ENCODE peak calls at places on chromosome 2, in five cellular contexts. One of them, this sample, is unnamed. For H3K9me3, the result is how much of the 10 kb centered on the place peaks cover.

GRCh38 chr2:205704101-205704741 is 21.9 kb downstream of the NRP2 start:
- DNase-seq in effector memory CD4-positive, alpha-beta T cell: no peak
- DNase-seq in left ventricle myocardium inferior: no peak
- DNase-seq in upper lobe of right lung: no peak
- DNase-seq in hepatocyte: no peak
- DNase-seq in this sample: no peak

GRCh38 chr2:119350311-119350998 is 16.2 kb downstream of the C2orf76 start:
- DNase-seq in effector memory CD4-positive, alpha-beta T cell: no peak
- DNase-seq in left ventricle myocardium inferior: no peak
- DNase-seq in upper lobe of right lung: no peak
- DNase-seq in hepatocyte: no peak
- DNase-seq in this sample: no peak

GRCh38 chr2:219327719-219328118 is 4.8 kb downstream of the RESP18 start:
- DNase-seq in effector memory CD4-positive, alpha-beta T cell: no peak
- DNase-seq in left ventricle myocardium inferior: no peak
- DNase-seq in upper lobe of right lung: no peak
- DNase-seq in hepatocyte: no peak
- DNase-seq in this sample: no peak

GRCh38 chr2:23476786-23477185 is 91.8 kb downstream of the KLHL29 start:
- DNase-seq in effector memory CD4-positive, alpha-beta T cell: no peak
- DNase-seq in left ventricle myocardium inferior: no peak
- DNase-seq in upper lobe of right lung: peak
- DNase-seq in hepatocyte: no peak
- DNase-seq in this sample: no peak

GRCh38 chr2:225002656-225003045 is 39.6 kb downstream of the DOCK10 start:
- DNase-seq in effector memory CD4-positive, alpha-beta T cell: no peak
- DNase-seq in left ventricle myocardium inferior: no peak
- DNase-seq in upper lobe of right lung: no peak
- DNase-seq in hepatocyte: no peak
- DNase-seq in this sample: no peak

GRCh38 chr2:19331452-19331851 is 27.0 kb downstream of the OSR1 start:
- DNase-seq in effector memory CD4-positive, alpha-beta T cell: no peak
- DNase-seq in left ventricle myocardium inferior: no peak
- DNase-seq in upper lobe of right lung: no peak
- DNase-seq in hepatocyte: no peak
- DNase-seq in this sample: no peak

GRCh38 chr2:227308784-227309183 is 16.3 kb upstream of the MFF start:
- DNase-seq in effector memory CD4-positive, alpha-beta T cell: no peak
- DNase-seq in left ventricle myocardium inferior: no peak
- DNase-seq in upper lobe of right lung: no peak
- DNase-seq in hepatocyte: no peak
- DNase-seq in this sample: peak

GRCh38 chr2:45130758-45131157 is 121.5 kb upstream of the SIX2 start:
- DNase-seq in effector memory CD4-positive, alpha-beta T cell: no peak
- DNase-seq in left ventricle myocardium inferior: no peak
- DNase-seq in upper lobe of right lung: no peak
- DNase-seq in hepatocyte: no peak
- DNase-seq in this sample: no peak

GRCh38 chr2:122340246-122340645 is 584.8 kb downstream of the TSN start:
- DNase-seq in effector memory CD4-positive, alpha-beta T cell: no peak
- DNase-seq in left ventricle myocardium inferior: no peak
- DNase-seq in upper lobe of right lung: no peak
- DNase-seq in hepatocyte: no peak
- DNase-seq in this sample: no peak

GRCh38 chr2:207855591-207855990 is 85.9 kb upstream of the FZD5 start:
- DNase-seq in effector memory CD4-positive, alpha-beta T cell: no peak
- DNase-seq in left ventricle myocardium inferior: no peak
- DNase-seq in upper lobe of right lung: no peak
- DNase-seq in hepatocyte: no peak
- DNase-seq in this sample: no peak

GRCh38 chr2:188176626-188177025 is 115.0 kb upstream of the GULP1 start:
- DNase-seq in effector memory CD4-positive, alpha-beta T cell: no peak
- DNase-seq in left ventricle myocardium inferior: no peak
- DNase-seq in upper lobe of right lung: no peak
- DNase-seq in hepatocyte: no peak
- DNase-seq in this sample: no peak

GRCh38 chr2:179124282-179124681 is 74.3 kb upstream of the CCDC141 start:
- DNase-seq in effector memory CD4-positive, alpha-beta T cell: no peak
- DNase-seq in left ventricle myocardium inferior: no peak
- DNase-seq in upper lobe of right lung: no peak
- DNase-seq in hepatocyte: no peak
- DNase-seq in this sample: no peak

GRCh38 chr2:167212054-167212648 is 323.9 kb downstream of the XIRP2 start:
- DNase-seq in effector memory CD4-positive, alpha-beta T cell: no peak
- DNase-seq in left ventricle myocardium inferior: no peak
- DNase-seq in upper lobe of right lung: no peak
- DNase-seq in hepatocyte: peak
- DNase-seq in this sample: no peak

GRCh38 chr2:149038442-149039212 is at the start of gene LYPD6B:
- DNase-seq in effector memory CD4-positive, alpha-beta T cell: no peak
- DNase-seq in left ventricle myocardium inferior: no peak
- DNase-seq in upper lobe of right lung: peak
- DNase-seq in hepatocyte: peak
- DNase-seq in this sample: no peak

GRCh38 chr2:84628486-84628885 is 112.2 kb downstream of the DNAH6 start:
- DNase-seq in effector memory CD4-positive, alpha-beta T cell: no peak
- DNase-seq in left ventricle myocardium inferior: no peak
- DNase-seq in upper lobe of right lung: no peak
- DNase-seq in hepatocyte: no peak
- DNase-seq in this sample: no peak

GRCh38 chr2:196076778-196077568 is 8.3 kb upstream of the DNAH7 start:
- DNase-seq in effector memory CD4-positive, alpha-beta T cell: no peak
- DNase-seq in left ventricle myocardium inferior: no peak
- DNase-seq in upper lobe of right lung: no peak
- DNase-seq in hepatocyte: no peak
- DNase-seq in this sample: no peak

GRCh38 chr2:45443012-45443411 is 168.1 kb downstream of the SRBD1 start:
- DNase-seq in effector memory CD4-positive, alpha-beta T cell: no peak
- DNase-seq in left ventricle myocardium inferior: no peak
- DNase-seq in upper lobe of right lung: no peak
- DNase-seq in hepatocyte: no peak
- DNase-seq in this sample: no peak

GRCh38 chr2:70710276-70710675 is 57.7 kb downstream of the ADD2 start:
- DNase-seq in effector memory CD4-positive, alpha-beta T cell: no peak
- DNase-seq in left ventricle myocardium inferior: no peak
- DNase-seq in upper lobe of right lung: no peak
- DNase-seq in hepatocyte: no peak
- DNase-seq in this sample: no peak

GRCh38 chr2:206443735-206444527 is 599 bp downstream of the ADAM23 start:
- DNase-seq in effector memory CD4-positive, alpha-beta T cell: no peak
- DNase-seq in left ventricle myocardium inferior: peak
- DNase-seq in upper lobe of right lung: no peak
- DNase-seq in hepatocyte: peak
- DNase-seq in this sample: no peak

GRCh38 chr2:160614391-160614790 is 120.8 kb upstream of the RBMS1 start:
- DNase-seq in effector memory CD4-positive, alpha-beta T cell: no peak
- DNase-seq in left ventricle myocardium inferior: no peak
- DNase-seq in upper lobe of right lung: no peak
- DNase-seq in hepatocyte: no peak
- DNase-seq in this sample: no peak

GRCh38 chr2:189298038-189298437 is 118.5 kb upstream of the COL5A2 start:
- DNase-seq in effector memory CD4-positive, alpha-beta T cell: no peak
- DNase-seq in left ventricle myocardium inferior: no peak
- DNase-seq in upper lobe of right lung: no peak
- DNase-seq in hepatocyte: no peak
- DNase-seq in this sample: no peak

GRCh38 chr2:239630618-239631286 is 229.9 kb upstream of the HDAC4 start:
- DNase-seq in effector memory CD4-positive, alpha-beta T cell: no peak
- DNase-seq in left ventricle myocardium inferior: no peak
- DNase-seq in upper lobe of right lung: no peak
- DNase-seq in hepatocyte: peak
- DNase-seq in this sample: peak

DNA sequence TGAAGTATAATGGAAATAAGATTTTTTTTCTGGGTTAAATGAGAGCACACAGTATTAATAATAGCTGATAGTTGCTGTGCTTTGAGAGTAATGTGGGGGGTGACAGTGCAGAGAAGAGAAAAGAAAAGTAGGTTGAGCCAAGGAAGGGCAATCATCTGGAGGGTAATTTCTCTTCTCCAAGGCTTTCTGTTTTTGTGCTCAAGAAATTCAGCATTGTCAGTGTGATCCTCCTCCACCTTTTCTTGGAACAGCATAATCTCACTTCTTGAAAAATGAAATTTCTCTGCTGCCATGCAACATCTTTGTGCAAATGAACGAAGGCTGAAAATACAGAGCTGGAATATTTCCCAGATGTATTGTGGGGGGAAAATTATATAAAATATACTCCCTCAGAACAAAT is 673.1 kb downstream of the LRRTM4 start:
- DNase-seq in effector memory CD4-positive, alpha-beta T cell: no peak
- DNase-seq in left ventricle myocardium inferior: no peak
- DNase-seq in upper lobe of right lung: no peak
- DNase-seq in hepatocyte: no peak
- DNase-seq in this sample: no peak
- H3K9me3 ChIP-seq in effector memory CD4-positive, alpha-beta T cell: under half
- H3K9me3 ChIP-seq in left ventricle myocardium inferior: under half
- H3K9me3 ChIP-seq in upper lobe of right lung: under half
- H3K9me3 ChIP-seq in hepatocyte: under half
- H3K9me3 ChIP-seq in this sample: under half

GRCh38 chr2:191976436-191976835 is 129.5 kb upstream of the CAVIN2 start:
- DNase-seq in effector memory CD4-positive, alpha-beta T cell: no peak
- DNase-seq in left ventricle myocardium inferior: no peak
- DNase-seq in upper lobe of right lung: no peak
- DNase-seq in hepatocyte: no peak
- DNase-seq in this sample: no peak
- H3K9me3 ChIP-seq in effector memory CD4-positive, alpha-beta T cell: under half
- H3K9me3 ChIP-seq in left ventricle myocardium inferior: under half
- H3K9me3 ChIP-seq in upper lobe of right lung: under half
- H3K9me3 ChIP-seq in hepatocyte: under half
- H3K9me3 ChIP-seq in this sample: under half

GRCh38 chr2:89781962-89782361 is 1090.5 kb downstream of the RPIA start:
- DNase-seq in effector memory CD4-positive, alpha-beta T cell: no peak
- DNase-seq in left ventricle myocardium inferior: no peak
- DNase-seq in upper lobe of right lung: no peak
- DNase-seq in hepatocyte: no peak
- DNase-seq in this sample: no peak
- H3K9me3 ChIP-seq in effector memory CD4-positive, alpha-beta T cell: under half
- H3K9me3 ChIP-seq in left ventricle myocardium inferior: half or more
- H3K9me3 ChIP-seq in upper lobe of right lung: half or more
- H3K9me3 ChIP-seq in hepatocyte: half or more
- H3K9me3 ChIP-seq in this sample: under half

DNA sequence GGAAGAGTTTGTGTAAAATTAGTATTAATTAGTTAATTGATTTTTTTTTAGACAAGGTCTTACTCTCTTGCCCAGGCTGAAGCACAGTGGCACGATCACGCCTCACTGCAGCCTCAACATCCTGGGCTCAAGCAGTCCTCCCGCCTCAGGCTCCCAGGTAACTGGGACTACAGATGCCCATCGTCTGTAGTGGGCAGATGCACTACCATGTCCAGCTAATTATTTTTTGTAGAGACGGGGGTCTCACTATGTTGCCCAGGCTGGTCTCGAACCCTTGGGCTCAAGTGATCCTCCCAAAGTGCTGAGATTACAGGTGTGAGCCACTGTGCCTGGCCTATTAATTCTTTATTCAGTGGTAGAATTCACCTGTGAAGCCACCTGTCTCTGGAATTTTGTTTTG is 41.1 kb downstream of the UBE2F start:
- DNase-seq in effector memory CD4-positive, alpha-beta T cell: no peak
- DNase-seq in left ventricle myocardium inferior: no peak
- DNase-seq in upper lobe of right lung: no peak
- DNase-seq in hepatocyte: no peak
- DNase-seq in this sample: no peak
- H3K9me3 ChIP-seq in effector memory CD4-positive, alpha-beta T cell: under half
- H3K9me3 ChIP-seq in left ventricle myocardium inferior: under half
- H3K9me3 ChIP-seq in upper lobe of right lung: under half
- H3K9me3 ChIP-seq in hepatocyte: under half
- H3K9me3 ChIP-seq in this sample: under half

GRCh38 chr2:9690716-9691498 is 60.1 kb upstream of the YWHAQ start:
- DNase-seq in effector memory CD4-positive, alpha-beta T cell: no peak
- DNase-seq in left ventricle myocardium inferior: no peak
- DNase-seq in upper lobe of right lung: no peak
- DNase-seq in hepatocyte: no peak
- DNase-seq in this sample: no peak

GRCh38 chr2:9693646-9694045 is 62.8 kb upstream of the YWHAQ start:
- DNase-seq in effector memory CD4-positive, alpha-beta T cell: no peak
- DNase-seq in left ventricle myocardium inferior: no peak
- DNase-seq in upper lobe of right lung: no peak
- DNase-seq in hepatocyte: no peak
- DNase-seq in this sample: peak

GRCh38 chr2:9693138-9693520 is 62.3 kb upstream of the YWHAQ start:
- DNase-seq in effector memory CD4-positive, alpha-beta T cell: no peak
- DNase-seq in left ventricle myocardium inferior: peak
- DNase-seq in upper lobe of right lung: no peak
- DNase-seq in hepatocyte: no peak
- DNase-seq in this sample: peak

GRCh38 chr2:9694661-9695060 is 63.9 kb upstream of the YWHAQ start:
- DNase-seq in effector memory CD4-positive, alpha-beta T cell: no peak
- DNase-seq in left ventricle myocardium inferior: no peak
- DNase-seq in upper lobe of right lung: no peak
- DNase-seq in hepatocyte: no peak
- DNase-seq in this sample: no peak

DNA sequence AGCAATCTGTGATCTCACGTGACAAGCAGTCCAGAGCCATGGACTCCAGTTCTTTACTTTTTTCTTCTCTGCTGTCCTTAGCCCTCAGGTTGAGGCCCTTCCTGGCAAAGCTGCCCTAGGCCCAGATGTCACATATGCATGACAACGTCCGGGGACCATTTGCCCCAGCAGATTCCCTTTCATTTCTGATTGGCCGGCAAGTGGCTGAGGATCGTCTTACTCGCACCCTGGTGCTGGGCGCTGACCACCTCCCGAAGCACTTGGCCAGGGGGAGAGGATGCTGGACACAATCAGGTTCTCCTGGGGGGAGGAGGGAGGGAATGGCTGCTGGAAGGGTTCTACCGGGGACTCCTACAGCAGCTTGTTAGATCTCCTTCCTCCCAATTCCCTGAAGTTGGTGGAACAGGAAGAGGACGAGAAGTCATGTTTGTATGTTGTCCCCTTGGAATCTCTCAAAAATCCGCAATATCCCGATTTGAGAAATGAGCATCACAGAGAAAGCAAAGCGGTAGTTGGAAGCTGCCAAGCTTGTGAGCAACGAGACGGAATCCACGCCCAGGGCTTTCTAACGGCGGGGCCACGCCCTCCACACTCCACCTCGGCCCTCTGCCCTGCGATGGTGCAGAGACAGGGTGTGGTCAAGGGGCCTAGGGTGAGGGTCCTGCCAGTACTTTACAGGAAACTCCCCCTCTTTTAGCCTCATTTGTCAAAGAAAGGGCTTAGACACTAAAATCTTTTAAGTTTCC is 61.8 kb upstream of the YWHAQ start:
- DNase-seq in effector memory CD4-positive, alpha-beta T cell: no peak
- DNase-seq in left ventricle myocardium inferior: peak
- DNase-seq in upper lobe of right lung: peak
- DNase-seq in hepatocyte: no peak
- DNase-seq in this sample: peak
- H3K9me3 ChIP-seq in effector memory CD4-positive, alpha-beta T cell: under half
- H3K9me3 ChIP-seq in left ventricle myocardium inferior: under half
- H3K9me3 ChIP-seq in upper lobe of right lung: under half
- H3K9me3 ChIP-seq in hepatocyte: under half
- H3K9me3 ChIP-seq in this sample: under half

DNA sequence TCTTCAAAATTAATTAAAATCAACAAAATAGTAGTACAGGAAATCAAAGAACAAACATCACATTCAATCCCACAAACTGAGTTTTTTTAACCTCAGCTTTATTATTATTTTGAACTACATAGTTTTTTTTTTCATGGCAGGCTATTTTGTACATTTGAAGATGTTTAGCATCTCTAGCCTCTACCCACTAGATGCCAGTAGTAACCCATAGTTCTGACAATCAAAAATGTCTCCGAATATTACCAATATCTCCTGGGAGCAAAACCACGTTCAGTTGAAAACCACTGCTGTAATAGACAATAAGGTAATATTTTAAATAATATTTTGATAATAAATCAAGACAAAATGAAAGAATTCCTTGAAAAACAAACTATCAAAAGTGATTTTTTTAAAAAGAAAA is 702.6 kb upstream of the LRRTM1 start:
- DNase-seq in effector memory CD4-positive, alpha-beta T cell: no peak
- DNase-seq in left ventricle myocardium inferior: no peak
- DNase-seq in upper lobe of right lung: no peak
- DNase-seq in hepatocyte: no peak
- DNase-seq in this sample: no peak
- H3K9me3 ChIP-seq in effector memory CD4-positive, alpha-beta T cell: under half
- H3K9me3 ChIP-seq in left ventricle myocardium inferior: half or more
- H3K9me3 ChIP-seq in upper lobe of right lung: under half
- H3K9me3 ChIP-seq in hepatocyte: under half
- H3K9me3 ChIP-seq in this sample: under half